ENCODE peak calls at places on chromosomes 5 and 9, in seven cellular contexts. One of them, this sample, is unnamed.

GRCh38 chr5:80885698-80886000 is 74.5 kb upstream of the RASGRF2 start:
- DNase-seq in uterus: no peak
- DNase-seq in IMR-90: no peak
- DNase-seq in left ventricle myocardium inferior: no peak
- DNase-seq in K562: no peak
- DNase-seq in thyroid gland: no peak
- DNase-seq in AG04450: no peak
- DNase-seq in this sample: no peak

GRCh38 chr5:173594061-173594460 is 22.4 kb downstream of the BOD1 start:
- DNase-seq in IMR-90: peak
- DNase-seq in thyroid gland: no peak
- DNase-seq in AG04450: no peak
- DNase-seq in left ventricle myocardium inferior: no peak
- DNase-seq in K562: no peak
- DNase-seq in uterus: no peak
- DNase-seq in this sample: no peak

GRCh38 chr5:54844905-54845566 is 140.4 kb downstream of the ESM1 start:
- DNase-seq in AG04450: peak
- DNase-seq in thyroid gland: no peak
- DNase-seq in K562: peak
- DNase-seq in left ventricle myocardium inferior: no peak
- DNase-seq in IMR-90: peak
- DNase-seq in uterus: no peak
- DNase-seq in this sample: no peak

GRCh38 chr9:133614056-133614455 is 4.9 kb upstream of the FAM163B start:
- DNase-seq in K562: no peak
- DNase-seq in uterus: no peak
- DNase-seq in AG04450: no peak
- DNase-seq in thyroid gland: no peak
- DNase-seq in left ventricle myocardium inferior: peak
- DNase-seq in IMR-90: no peak
- DNase-seq in this sample: no peak

GRCh38 chr5:131640043-131640856 is 5.2 kb upstream of the RAPGEF6 start:
- DNase-seq in thyroid gland: no peak
- DNase-seq in uterus: no peak
- DNase-seq in IMR-90: peak
- DNase-seq in left ventricle myocardium inferior: no peak
- DNase-seq in K562: peak
- DNase-seq in AG04450: no peak
- DNase-seq in this sample: no peak

GRCh38 chr5:60287174-60287771 is 393.7 kb upstream of the PDE4D start:
- DNase-seq in AG04450: no peak
- DNase-seq in IMR-90: peak
- DNase-seq in K562: peak
- DNase-seq in thyroid gland: no peak
- DNase-seq in uterus: no peak
- DNase-seq in left ventricle myocardium inferior: peak
- DNase-seq in this sample: peak

GRCh38 chr9:79581794-79582193 is 10.0 kb downstream of the TLE4 start:
- DNase-seq in left ventricle myocardium inferior: no peak
- DNase-seq in thyroid gland: no peak
- DNase-seq in K562: no peak
- DNase-seq in AG04450: peak
- DNase-seq in uterus: no peak
- DNase-seq in IMR-90: peak
- DNase-seq in this sample: no peak

GRCh38 chr5:126501448-126501847 is 78.2 kb downstream of the GRAMD2B start:
- DNase-seq in left ventricle myocardium inferior: no peak
- DNase-seq in uterus: no peak
- DNase-seq in AG04450: no peak
- DNase-seq in thyroid gland: no peak
- DNase-seq in IMR-90: no peak
- DNase-seq in K562: no peak
- DNase-seq in this sample: no peak

GRCh38 chr5:85646036-85646435 is 971.7 kb upstream of the COX7C start:
- DNase-seq in left ventricle myocardium inferior: no peak
- DNase-seq in AG04450: no peak
- DNase-seq in thyroid gland: no peak
- DNase-seq in K562: no peak
- DNase-seq in uterus: no peak
- DNase-seq in IMR-90: no peak
- DNase-seq in this sample: no peak

GRCh38 chr9:89254773-89255125 is 56.2 kb upstream of the CKS2 start:
- DNase-seq in K562: no peak
- DNase-seq in IMR-90: no peak
- DNase-seq in left ventricle myocardium inferior: no peak
- DNase-seq in uterus: no peak
- DNase-seq in thyroid gland: no peak
- DNase-seq in AG04450: no peak
- DNase-seq in this sample: no peak

GRCh38 chr5:101720033-101720432 is 576.1 kb downstream of the SLCO4C1 start:
- DNase-seq in K562: no peak
- DNase-seq in left ventricle myocardium inferior: no peak
- DNase-seq in AG04450: no peak
- DNase-seq in thyroid gland: no peak
- DNase-seq in uterus: no peak
- DNase-seq in IMR-90: no peak
- DNase-seq in this sample: no peak

GRCh38 chr5:179348011-179348530 is 2.8 kb upstream of the ADAMTS2 start:
- DNase-seq in left ventricle myocardium inferior: no peak
- DNase-seq in thyroid gland: no peak
- DNase-seq in AG04450: no peak
- DNase-seq in K562: no peak
- DNase-seq in uterus: no peak
- DNase-seq in IMR-90: no peak
- DNase-seq in this sample: no peak

GRCh38 chr5:71471193-71471592 is 15.7 kb downstream of the BDP1 start:
- DNase-seq in uterus: no peak
- DNase-seq in thyroid gland: no peak
- DNase-seq in IMR-90: peak
- DNase-seq in K562: no peak
- DNase-seq in left ventricle myocardium inferior: no peak
- DNase-seq in AG04450: no peak
- DNase-seq in this sample: no peak

GRCh38 chr9:128047231-128047630 is 19.9 kb downstream of the NAIF1 start:
- DNase-seq in uterus: no peak
- DNase-seq in IMR-90: no peak
- DNase-seq in thyroid gland: no peak
- DNase-seq in AG04450: no peak
- DNase-seq in left ventricle myocardium inferior: no peak
- DNase-seq in K562: no peak
- DNase-seq in this sample: no peak

GRCh38 chr5:177419045-177419444 is 7.4 kb upstream of the GRK6 start:
- DNase-seq in uterus: no peak
- DNase-seq in AG04450: peak
- DNase-seq in thyroid gland: no peak
- DNase-seq in K562: no peak
- DNase-seq in IMR-90: peak
- DNase-seq in left ventricle myocardium inferior: no peak
- DNase-seq in this sample: no peak

GRCh38 chr9:3863114-3863528 is 337.3 kb upstream of the RFX3 start:
- DNase-seq in K562: no peak
- DNase-seq in left ventricle myocardium inferior: no peak
- DNase-seq in uterus: peak
- DNase-seq in AG04450: no peak
- DNase-seq in thyroid gland: no peak
- DNase-seq in IMR-90: peak
- DNase-seq in this sample: no peak

GRCh38 chr5:172133359-172134029 is 54.5 kb downstream of the STK10 start:
- DNase-seq in IMR-90: peak
- DNase-seq in left ventricle myocardium inferior: no peak
- DNase-seq in AG04450: peak
- DNase-seq in K562: no peak
- DNase-seq in thyroid gland: peak
- DNase-seq in uterus: no peak
- DNase-seq in this sample: no peak

GRCh38 chr9:110753734-110754231 is 85.2 kb downstream of the MUSK start:
- DNase-seq in uterus: no peak
- DNase-seq in IMR-90: peak
- DNase-seq in left ventricle myocardium inferior: no peak
- DNase-seq in AG04450: no peak
- DNase-seq in K562: no peak
- DNase-seq in thyroid gland: no peak
- DNase-seq in this sample: no peak

GRCh38 chr5:80346055-80346454 is 26.3 kb downstream of the SPZ1 start:
- DNase-seq in K562: no peak
- DNase-seq in thyroid gland: peak
- DNase-seq in IMR-90: no peak
- DNase-seq in AG04450: no peak
- DNase-seq in uterus: no peak
- DNase-seq in left ventricle myocardium inferior: no peak
- DNase-seq in this sample: no peak

DNA sequence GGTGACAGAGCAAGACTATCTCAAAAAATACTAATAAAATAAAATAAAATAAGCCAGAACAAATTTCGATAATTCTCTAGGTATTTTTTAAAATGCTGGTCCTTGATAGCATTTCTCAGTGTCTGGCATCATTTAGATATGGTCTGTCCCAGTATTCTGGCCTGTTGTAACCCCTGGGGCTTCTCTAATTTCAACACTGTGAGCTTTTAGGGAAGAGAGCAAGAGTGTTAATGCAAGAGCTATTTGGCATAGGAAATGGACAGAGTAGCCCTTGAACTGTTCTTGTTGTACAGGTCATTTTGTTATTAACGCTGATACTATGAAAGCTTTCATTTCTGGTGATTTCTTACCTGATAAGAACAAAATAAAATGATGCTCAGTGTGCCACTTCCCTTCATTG is 112.2 kb upstream of the ZNF608 start:
- DNase-seq in AG04450: no peak
- DNase-seq in thyroid gland: no peak
- DNase-seq in K562: no peak
- DNase-seq in IMR-90: no peak
- DNase-seq in uterus: no peak
- DNase-seq in left ventricle myocardium inferior: no peak
- DNase-seq in this sample: no peak
- H3K27ac ChIP-seq in AG04450: no peak
- H3K27ac ChIP-seq in thyroid gland: no peak
- H3K27ac ChIP-seq in K562: no peak
- H3K27ac ChIP-seq in IMR-90: no peak
- H3K27ac ChIP-seq in uterus: no peak
- H3K27ac ChIP-seq in left ventricle myocardium inferior: peak
- H3K27ac ChIP-seq in this sample: no peak

GRCh38 chr5:21168557-21168956 is 1180.6 kb upstream of the CDH18 start:
- DNase-seq in thyroid gland: no peak
- DNase-seq in K562: no peak
- DNase-seq in left ventricle myocardium inferior: no peak
- DNase-seq in IMR-90: no peak
- DNase-seq in uterus: no peak
- DNase-seq in AG04450: no peak
- DNase-seq in this sample: no peak

GRCh38 chr5:21159526-21160059 is 1171.6 kb upstream of the CDH18 start:
- DNase-seq in left ventricle myocardium inferior: no peak
- DNase-seq in K562: no peak
- DNase-seq in thyroid gland: no peak
- DNase-seq in AG04450: no peak
- DNase-seq in uterus: no peak
- DNase-seq in IMR-90: no peak
- DNase-seq in this sample: no peak

GRCh38 chr5:21165344-21165743 is 1177.3 kb upstream of the CDH18 start:
- DNase-seq in IMR-90: no peak
- DNase-seq in uterus: no peak
- DNase-seq in thyroid gland: no peak
- DNase-seq in K562: no peak
- DNase-seq in AG04450: no peak
- DNase-seq in left ventricle myocardium inferior: no peak
- DNase-seq in this sample: no peak

GRCh38 chr5:21164425-21164824 is 1176.4 kb upstream of the CDH18 start:
- DNase-seq in K562: no peak
- DNase-seq in uterus: no peak
- DNase-seq in thyroid gland: no peak
- DNase-seq in IMR-90: no peak
- DNase-seq in left ventricle myocardium inferior: no peak
- DNase-seq in AG04450: no peak
- DNase-seq in this sample: no peak
- TF ChIP-seq CTCF in K562: no peak
- TF ChIP-seq CTCF in uterus: no peak
- TF ChIP-seq CTCF in thyroid gland: no peak
- TF ChIP-seq CTCF in IMR-90: no peak
- TF ChIP-seq CTCF in left ventricle myocardium inferior: no peak
- TF ChIP-seq CTCF in AG04450: no peak
- TF ChIP-seq CTCF in this sample: no peak

DNA sequence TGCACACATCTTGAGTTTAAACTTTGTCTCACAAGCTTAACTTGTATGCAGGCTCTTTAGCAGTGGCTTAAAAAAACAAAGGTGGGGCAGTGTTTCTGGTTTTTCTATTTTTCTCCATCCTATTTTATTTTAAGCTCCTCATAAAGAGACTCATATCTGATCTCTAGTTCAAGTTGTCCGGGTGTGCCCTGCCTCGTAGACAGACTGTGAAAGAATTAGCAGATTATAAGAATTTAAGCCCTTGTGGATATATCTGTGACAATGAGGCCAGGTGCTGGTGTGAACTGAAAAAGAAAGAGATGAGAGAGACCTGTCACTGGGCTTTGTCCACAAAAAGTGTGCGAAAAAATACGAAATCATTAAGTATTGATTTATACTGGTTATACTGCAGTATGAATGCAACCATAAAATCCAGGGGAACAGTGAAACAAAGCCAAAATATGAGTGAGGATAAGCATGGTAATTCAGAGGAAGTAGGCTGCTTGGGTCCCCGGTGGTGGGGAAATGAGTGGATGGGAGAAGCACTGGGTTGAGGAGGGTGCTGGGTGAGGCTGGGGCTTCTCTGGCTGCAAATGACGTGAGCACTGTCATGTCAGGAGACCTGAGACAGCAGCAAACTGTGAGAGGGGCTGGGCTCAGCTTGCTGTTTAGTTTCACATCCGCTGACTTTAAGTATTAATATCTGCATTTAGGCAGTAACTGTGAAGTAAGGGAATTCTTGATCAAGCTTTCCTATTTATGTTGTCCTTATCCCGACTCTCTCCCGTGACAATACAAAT is 179.7 kb upstream of the ANKRD55 start:
- DNase-seq in left ventricle myocardium inferior: peak
- DNase-seq in IMR-90: no peak
- DNase-seq in K562: no peak
- DNase-seq in thyroid gland: peak
- DNase-seq in uterus: no peak
- DNase-seq in AG04450: no peak
- DNase-seq in this sample: peak
- H3K27ac ChIP-seq in left ventricle myocardium inferior: peak
- H3K27ac ChIP-seq in IMR-90: no peak
- H3K27ac ChIP-seq in K562: no peak
- H3K27ac ChIP-seq in thyroid gland: peak
- H3K27ac ChIP-seq in uterus: no peak
- H3K27ac ChIP-seq in AG04450: no peak
- H3K27ac ChIP-seq in this sample: no peak

DNA sequence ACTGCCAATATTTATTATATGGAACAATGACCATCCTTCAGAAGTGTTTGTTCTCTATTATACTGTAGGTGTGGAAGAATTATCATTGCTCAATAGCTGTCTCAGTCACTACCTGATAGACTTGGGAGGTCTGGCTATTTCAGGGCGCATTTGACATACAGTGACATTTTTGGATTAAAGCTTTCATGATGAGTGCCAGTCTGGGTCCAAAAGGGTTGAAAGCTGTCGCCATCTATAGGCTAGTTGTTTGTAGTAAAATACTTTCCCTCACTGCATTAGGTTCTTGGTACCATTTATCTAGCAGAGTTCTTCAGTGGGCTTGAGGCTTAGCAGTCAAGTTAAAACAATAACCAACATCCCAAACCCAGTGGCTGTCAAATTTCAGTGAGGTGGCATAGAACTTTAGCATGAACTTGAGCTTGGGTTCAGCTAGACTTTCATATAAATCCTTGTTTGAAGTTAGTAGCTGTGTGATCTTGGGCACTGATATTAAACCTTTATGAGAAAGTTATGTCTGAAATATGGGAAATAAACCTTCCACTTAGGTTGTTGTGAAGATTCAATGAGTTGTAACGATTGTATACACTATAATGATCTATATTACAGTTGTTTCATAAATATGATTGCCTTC is 110.5 kb upstream of the CDKN2B start:
- DNase-seq in left ventricle myocardium inferior: no peak
- DNase-seq in AG04450: no peak
- DNase-seq in uterus: no peak
- DNase-seq in K562: no peak
- DNase-seq in thyroid gland: no peak
- DNase-seq in IMR-90: peak
- DNase-seq in this sample: no peak
- TF ChIP-seq CTCF in left ventricle myocardium inferior: peak
- TF ChIP-seq CTCF in AG04450: peak
- TF ChIP-seq CTCF in uterus: peak
- TF ChIP-seq CTCF in K562: no peak
- TF ChIP-seq CTCF in thyroid gland: no peak
- TF ChIP-seq CTCF in IMR-90: peak
- TF ChIP-seq CTCF in this sample: peak